ENCODE peak calls at places on chromosomes 5 and 9, in ten cellular contexts. O is PC-3, D is thyroid gland, E is nephron progenitor cell, N is fibroblast of the conjunctiva, U is ELF-1, R is MM.1S, C is Caco-2, I is heart left ventricle, B is EH. Z is an unnamed sample.

GRCh38 chr9:38017149-38017884 is 51.7 kb downstream of the SHB start:
- DNase-seq in R (no peak), E (peak), C (no peak), O (peak), D (peak), B (peak), I (peak), U (peak), N (no peak), Z (no peak)

GRCh38 chr9:5870691-5871090 is 20.0 kb upstream of the MLANA start:
- DNase-seq in N (no peak), I (no peak), O (no peak), C (no peak), R (no peak), B (no peak), D (peak), E (no peak), U (no peak), Z (no peak)

GRCh38 chr9:114953917-114954316 is 23.5 kb upstream of the TNFSF8 start:
- DNase-seq in E (no peak), R (no peak), N (peak), D (peak), I (peak), O (peak), B (peak), C (no peak), U (no peak), Z (peak)

GRCh38 chr5:172417130-172417802 is 37.1 kb downstream of the SH3PXD2B start:
- DNase-seq in I (no peak), D (no peak), R (no peak), C (no peak), N (no peak), B (no peak), U (no peak), O (no peak), E (no peak), Z (no peak)

GRCh38 chr9:106309925-106310324 is 553.0 kb upstream of the ZNF462 start:
- DNase-seq in I (no peak), D (no peak), R (no peak), O (no peak), B (no peak), C (no peak), E (no peak), N (no peak), U (no peak), Z (no peak)

GRCh38 chr5:62574599-62574998 is 4.0 kb upstream of the LRRC70 start:
- DNase-seq in N (no peak), B (no peak), U (no peak), I (no peak), E (no peak), R (no peak), O (no peak), C (no peak), D (no peak), Z (no peak)

GRCh38 chr5:151805414-151806225 is 33.9 kb downstream of the G3BP1 start:
- DNase-seq in D (no peak), E (no peak), O (no peak), U (no peak), R (no peak), N (no peak), B (peak), I (no peak), C (no peak), Z (peak)

GRCh38 chr5:93894471-93895354 is 153.3 kb upstream of the POU5F2 start:
- DNase-seq in C (no peak), O (no peak), R (no peak), U (no peak), B (no peak), N (no peak), E (no peak), I (no peak), D (no peak), Z (peak)

GRCh38 chr5:23316060-23316591 is 191.3 kb upstream of the PRDM9 start:
- DNase-seq in E (no peak), O (no peak), N (no peak), I (no peak), B (no peak), R (no peak), C (no peak), D (no peak), U (no peak), Z (no peak)

GRCh38 chr5:89313804-89314588 is 431.0 kb upstream of the MEF2C start:
- DNase-seq in E (no peak), C (no peak), O (peak), D (no peak), U (no peak), N (peak), R (peak), I (no peak), B (peak), Z (peak)

GRCh38 chr9:77276799-77277198 is 99.5 kb downstream of the VPS13A start:
- DNase-seq in O (no peak), B (no peak), N (no peak), E (no peak), U (no peak), C (no peak), I (no peak), D (no peak), R (no peak), Z (no peak)

GRCh38 chr5:78776637-78777036 is 128.1 kb upstream of the LHFPL2 start:
- DNase-seq in B (peak), E (no peak), O (peak), N (no peak), C (no peak), D (no peak), U (no peak), I (no peak), R (no peak), Z (no peak)

GRCh38 chr5:76787237-76787636 is 31.6 kb upstream of the F2RL1 start:
- DNase-seq in U (no peak), D (peak), N (peak), R (no peak), B (peak), E (no peak), O (peak), I (peak), C (peak), Z (peak)

GRCh38 chr9:128094166-128094949 is 26.3 kb downstream of the SLC25A25 start:
- DNase-seq in C (peak), U (peak), B (peak), N (peak), D (peak), I (peak), R (no peak), O (peak), E (peak), Z (peak)

GRCh38 chr5:8844847-8845246 is 701.0 kb downstream of the SEMA5A start:
- DNase-seq in E (no peak), B (peak), D (no peak), R (no peak), N (no peak), I (no peak), C (no peak), U (no peak), O (no peak), Z (no peak)

GRCh38 chr5:139593716-139594319 is 32.7 kb downstream of the UBE2D2 start:
- DNase-seq in N (no peak), O (peak), I (no peak), D (no peak), C (no peak), B (peak), U (no peak), E (no peak), R (no peak), Z (no peak)

GRCh38 chr5:133850811-133851210 is 117.6 kb downstream of the C5orf15 start:
- DNase-seq in D (no peak), C (no peak), N (no peak), E (no peak), R (no peak), O (no peak), U (no peak), B (no peak), I (no peak), Z (no peak)

GRCh38 chr9:137670391-137671195 is 51.8 kb downstream of the EHMT1 start:
- DNase-seq in O (no peak), I (no peak), B (no peak), E (no peak), D (peak), R (no peak), N (no peak), U (peak), C (no peak), Z (no peak)

GRCh38 chr9:116643691-116644090 is 43.4 kb upstream of the TRIM32 start:
- DNase-seq in C (no peak), E (no peak), R (no peak), O (no peak), I (no peak), N (peak), D (no peak), U (no peak), B (peak), Z (no peak)

GRCh38 chr9:137679695-137680305 is 61.0 kb downstream of the EHMT1 start:
- DNase-seq in O (no peak), I (no peak), U (no peak), N (no peak), B (no peak), C (no peak), R (peak), E (no peak), D (no peak), Z (no peak)